ENCODE peak calls at places on chromosomes 1 and 21, in four cellular contexts. One of them, this sample, is unnamed.
A peak's percentile ranks its signal among the peaks of the same experiment; 100 is the strongest.

GRCh38 chr21:33825419-33825818 is 90.2 kb downstream of the ATP5PO start:
- DNase-seq in HFF-Myc: no peak
- DNase-seq in GM12865: no peak
- DNase-seq in BJ: no peak
- DNase-seq in this sample: no peak

GRCh38 chr1:16351994-16352841 is at the start of gene FBXO42:
- DNase-seq in GM12865: peak; percentile 96
- DNase-seq in HFF-Myc: peak; percentile 62
- DNase-seq in BJ: peak; percentile 69
- DNase-seq in this sample: peak; percentile 99

GRCh38 chr1:213163278-213163711 is 112.3 kb downstream of the RPS6KC1 start:
- DNase-seq in GM12865: no peak
- DNase-seq in HFF-Myc: no peak
- DNase-seq in BJ: no peak
- DNase-seq in this sample: no peak

GRCh38 chr1:20921285-20921684 is 134.2 kb upstream of the HP1BP3 start:
- DNase-seq in HFF-Myc: no peak
- DNase-seq in BJ: no peak
- DNase-seq in GM12865: no peak
- DNase-seq in this sample: no peak

GRCh38 chr1:236982380-236982779 is 21.9 kb downstream of the MT1HL1 start:
- DNase-seq in BJ: no peak
- DNase-seq in GM12865: no peak
- DNase-seq in HFF-Myc: no peak
- DNase-seq in this sample: no peak

GRCh38 chr1:231557411-231557810 is 28.9 kb downstream of the TSNAX start:
- DNase-seq in HFF-Myc: no peak
- DNase-seq in GM12865: no peak
- DNase-seq in BJ: no peak
- DNase-seq in this sample: no peak

GRCh38 chr1:229762891-229763290 is 136.8 kb downstream of the URB2 start:
- DNase-seq in HFF-Myc: no peak
- DNase-seq in BJ: no peak
- DNase-seq in GM12865: no peak
- DNase-seq in this sample: no peak

GRCh38 chr1:154485106-154485505 is 16.9 kb upstream of the TDRD10 start:
- DNase-seq in HFF-Myc: no peak
- DNase-seq in GM12865: no peak
- DNase-seq in BJ: no peak
- DNase-seq in this sample: no peak

GRCh38 chr1:25161981-25162380 is 70.3 kb downstream of the SYF2 start:
- DNase-seq in BJ: peak; percentile 28
- DNase-seq in GM12865: no peak
- DNase-seq in HFF-Myc: no peak
- DNase-seq in this sample: no peak

GRCh38 chr1:25166847-25167246 is 65.5 kb downstream of the SYF2 start:
- DNase-seq in HFF-Myc: no peak
- DNase-seq in GM12865: no peak
- DNase-seq in BJ: no peak
- DNase-seq in this sample: no peak

GRCh38 chr1:25167269-25168192 is 64.8 kb downstream of the SYF2 start:
- DNase-seq in GM12865: no peak
- DNase-seq in HFF-Myc: no peak
- DNase-seq in BJ: no peak
- DNase-seq in this sample: no peak

GRCh38 chr1:25168193-25169071 is 63.9 kb downstream of the SYF2 start:
- DNase-seq in HFF-Myc: no peak
- DNase-seq in BJ: no peak
- DNase-seq in GM12865: no peak
- DNase-seq in this sample: no peak

DNA sequence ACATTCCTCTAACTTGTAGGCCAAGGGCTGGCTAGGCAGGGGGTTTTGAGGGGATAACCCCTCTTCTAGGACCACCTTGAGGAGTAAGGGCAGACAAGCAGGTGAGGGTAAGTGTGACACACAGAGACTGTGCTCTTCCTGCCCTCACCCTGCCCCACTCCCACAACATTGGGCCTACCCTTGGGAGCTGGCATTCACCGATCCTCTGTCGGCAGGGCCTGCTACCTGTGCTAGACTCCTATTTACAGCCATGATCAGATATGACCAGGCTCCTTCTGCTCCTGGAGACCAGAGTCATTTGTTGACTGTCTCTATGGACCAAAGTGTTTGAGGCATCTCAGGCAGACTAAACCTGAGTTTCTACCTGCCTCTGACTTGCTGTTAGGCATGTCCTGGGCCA is 68.3 kb downstream of the SYF2 start:
- DNase-seq in GM12865: no peak
- DNase-seq in BJ: no peak
- DNase-seq in HFF-Myc: no peak
- DNase-seq in this sample: no peak
- TF ChIP-seq CTCF in GM12865: no peak
- TF ChIP-seq CTCF in BJ: no peak
- TF ChIP-seq CTCF in HFF-Myc: no peak
- TF ChIP-seq CTCF in this sample: no peak

DNA sequence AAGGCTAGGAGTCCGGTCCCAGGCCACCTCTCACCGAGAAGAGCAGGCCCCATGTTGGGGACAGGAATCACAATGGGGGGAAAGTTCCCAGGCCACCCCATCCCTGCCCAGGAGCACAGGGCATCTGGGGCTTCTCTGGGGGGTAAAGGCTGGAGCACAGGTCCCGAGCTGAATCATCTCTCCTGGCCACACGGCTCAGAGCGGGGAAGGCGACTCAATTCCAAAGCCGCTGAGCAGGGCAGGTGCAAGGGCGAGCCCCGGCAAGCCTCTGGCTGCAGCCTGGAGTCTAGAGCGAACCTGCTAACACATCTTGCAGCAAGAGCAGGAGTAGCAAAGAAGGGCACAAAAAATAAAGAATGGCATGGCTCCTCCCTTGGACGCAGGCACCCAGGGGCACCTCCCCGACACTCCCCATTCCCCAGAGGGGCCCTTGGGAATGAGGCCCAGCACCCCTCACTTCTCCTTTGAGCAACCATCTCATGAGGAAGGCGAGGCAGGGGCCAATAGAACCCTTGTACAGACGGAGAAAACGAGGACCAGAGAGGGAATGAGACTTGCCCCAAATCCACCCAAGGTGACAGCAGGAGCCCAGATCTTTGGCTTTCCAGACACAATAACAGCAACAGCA is 20.6 kb upstream of the ALDH4A1 start:
- DNase-seq in BJ: no peak
- DNase-seq in GM12865: no peak
- DNase-seq in HFF-Myc: no peak
- DNase-seq in this sample: no peak
- H3K4me3 ChIP-seq in BJ: no peak overlapping the region
- H3K4me3 ChIP-seq in GM12865: no peak overlapping the region
- H3K4me3 ChIP-seq in HFF-Myc: no peak overlapping the region
- H3K4me3 ChIP-seq in this sample: no peak overlapping the region

GRCh38 chr1:8814870-8815269 is 2.6 kb downstream of the RERE start:
- DNase-seq in GM12865: no peak
- DNase-seq in BJ: no peak
- DNase-seq in HFF-Myc: no peak
- DNase-seq in this sample: no peak
- TF ChIP-seq CTCF in GM12865: no peak
- TF ChIP-seq CTCF in BJ: no peak
- TF ChIP-seq CTCF in HFF-Myc: no peak
- TF ChIP-seq CTCF in this sample: no peak

GRCh38 chr1:110151175-110151715 is 951 bp downstream of the SLC6A17 start:
- DNase-seq in GM12865: no peak
- DNase-seq in HFF-Myc: no peak
- DNase-seq in BJ: no peak
- DNase-seq in this sample: no peak
- H3K4me3 ChIP-seq in GM12865: no peak overlapping the region
- H3K4me3 ChIP-seq in HFF-Myc: peak overlapping the region; percentile 31
- H3K4me3 ChIP-seq in BJ: peak overlapping the region; percentile 42
- H3K4me3 ChIP-seq in this sample: no peak overlapping the region

DNA sequence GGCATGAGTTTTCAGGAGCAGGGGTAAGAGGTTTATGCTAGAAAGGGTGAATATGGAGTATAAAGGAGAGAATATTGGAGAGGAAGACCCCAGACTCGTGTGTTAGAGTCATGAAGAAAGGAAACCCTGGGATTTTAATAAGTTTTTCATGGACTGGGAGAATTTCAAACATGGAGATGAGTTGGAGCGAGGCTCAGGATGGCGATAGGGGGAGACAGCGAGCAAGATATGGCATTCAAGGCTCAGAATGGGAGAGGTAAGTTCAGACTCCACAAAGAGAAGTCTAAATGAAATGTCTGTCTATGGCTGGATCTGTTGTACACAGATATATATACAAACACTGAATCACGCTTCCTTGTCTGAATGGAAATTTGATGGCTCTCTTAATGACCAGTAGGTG is 92.5 kb downstream of the LRRC40 start:
- DNase-seq in HFF-Myc: no peak
- DNase-seq in GM12865: no peak
- DNase-seq in BJ: no peak
- DNase-seq in this sample: no peak
- TF ChIP-seq CTCF in HFF-Myc: peak; percentile 12
- TF ChIP-seq CTCF in GM12865: no peak
- TF ChIP-seq CTCF in BJ: no peak
- TF ChIP-seq CTCF in this sample: no peak

GRCh38 chr1:6450943-6451373 is 15.0 kb downstream of the TNFRSF25 start:
- DNase-seq in GM12865: no peak
- DNase-seq in BJ: no peak
- DNase-seq in HFF-Myc: no peak
- DNase-seq in this sample: no peak
- H3K4me3 ChIP-seq in GM12865: no peak overlapping the region
- H3K4me3 ChIP-seq in BJ: no peak overlapping the region
- H3K4me3 ChIP-seq in HFF-Myc: no peak overlapping the region
- H3K4me3 ChIP-seq in this sample: no peak overlapping the region

DNA sequence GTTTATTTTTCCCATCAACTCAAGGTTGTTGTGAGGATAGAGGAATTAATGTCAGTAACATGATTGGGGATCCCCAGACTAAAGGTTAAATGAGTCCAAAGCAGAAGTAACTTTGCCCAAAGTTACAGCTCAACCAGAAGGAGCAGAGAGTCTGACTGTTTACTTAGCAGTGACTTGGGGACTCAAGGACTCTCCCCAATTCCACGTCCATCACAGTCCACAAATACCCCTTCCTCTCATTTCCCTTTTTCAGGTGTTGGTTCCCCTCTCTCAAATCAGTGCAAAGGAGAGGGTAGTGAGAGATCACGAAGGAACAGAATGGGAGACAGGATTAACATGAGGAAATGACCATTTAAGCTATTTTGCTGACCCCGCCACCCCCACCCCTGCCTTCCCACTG is 4.0 kb upstream of the ETV3 start:
- DNase-seq in BJ: no peak
- DNase-seq in HFF-Myc: no peak
- DNase-seq in GM12865: no peak
- DNase-seq in this sample: no peak
- TF ChIP-seq CTCF in BJ: no peak
- TF ChIP-seq CTCF in HFF-Myc: no peak
- TF ChIP-seq CTCF in GM12865: no peak
- TF ChIP-seq CTCF in this sample: no peak

DNA sequence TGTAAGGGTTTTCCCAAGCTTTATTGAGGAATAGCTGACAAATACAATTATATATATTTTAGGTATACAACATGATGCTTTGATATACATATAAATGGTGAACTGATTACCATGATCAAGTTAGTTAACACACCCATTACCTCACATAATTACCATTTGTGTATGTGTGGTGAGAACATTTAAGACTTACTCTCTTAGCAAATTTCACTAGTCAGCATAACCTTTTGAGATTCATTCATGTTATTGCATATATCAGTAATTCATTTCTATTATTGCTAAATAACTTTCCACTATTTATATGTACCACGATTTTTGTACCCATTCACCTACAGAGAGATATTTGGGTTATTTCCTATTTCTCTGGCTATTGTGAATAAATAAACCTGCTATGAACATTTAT is 16.2 kb upstream of the TP53BP2 start:
- DNase-seq in HFF-Myc: no peak
- DNase-seq in GM12865: no peak
- DNase-seq in BJ: no peak
- DNase-seq in this sample: no peak
- H3K4me3 ChIP-seq in HFF-Myc: no peak overlapping the region
- H3K4me3 ChIP-seq in GM12865: no peak overlapping the region
- H3K4me3 ChIP-seq in BJ: no peak overlapping the region
- H3K4me3 ChIP-seq in this sample: no peak overlapping the region